ENCODE peak calls at places on chromosomes 2 and 18, in six cellular contexts. L is adrenal gland, H is thoracic aorta, Y is left ventricle myocardium inferior, G is HCT116, F is kidney epithelial cell. R is an unnamed sample.

GRCh38 chr2:205769494-205769848 is 87.2 kb downstream of the NRP2 start:
- DNase-seq in L (no peak), H (no peak), Y (no peak), G (no peak), F (peak; percentile 64), R (peak; percentile 44)

GRCh38 chr2:28380185-28380584 is 12.5 kb upstream of the FOSL2 start:
- DNase-seq in L (no peak), H (no peak), Y (no peak), G (no peak), F (no peak), R (no peak)

GRCh38 chr18:59520569-59520968 is 161.5 kb upstream of the LMAN1 start:
- DNase-seq in L (no peak), H (no peak), Y (no peak), G (no peak), F (no peak), R (no peak)

GRCh38 chr2:36453652-36454051 is 98.1 kb downstream of the CRIM1 start:
- DNase-seq in L (no peak), H (no peak), Y (no peak), G (no peak), F (no peak), R (no peak)

GRCh38 chr18:49399003-49399402 is 61.4 kb downstream of the DYM start:
- DNase-seq in L (peak; percentile 23), H (no peak), Y (no peak), G (no peak), F (no peak), R (no peak)

GRCh38 chr2:74876081-74876886 is 42.4 kb downstream of the HK2 start:
- DNase-seq in L (peak; percentile 51), H (no peak), Y (no peak), G (no peak), F (no peak), R (no peak)

GRCh38 chr2:102122115-102122514 is 20.4 kb upstream of the IL1R1 start:
- DNase-seq in L (no peak), H (no peak), Y (no peak), G (no peak), F (no peak), R (no peak)

GRCh38 chr2:237200462-237200861 is 114.8 kb downstream of the COPS8 start:
- DNase-seq in L (no peak), H (no peak), Y (no peak), G (no peak), F (no peak), R (no peak)

GRCh38 chr2:61970807-61971556 is 65.5 kb downstream of the COMMD1 start:
- DNase-seq in L (no peak), H (no peak), Y (no peak), G (no peak), F (peak; percentile 12), R (peak; percentile 62)

GRCh38 chr2:85954918-85955420 is 66.2 kb upstream of the ST3GAL5 start:
- DNase-seq in L (no peak), H (no peak), Y (no peak), G (no peak), F (no peak), R (no peak)

GRCh38 chr2:8248623-8248957 is 433.3 kb upstream of the ID2 start:
- DNase-seq in L (no peak), H (no peak), Y (no peak), G (no peak), F (no peak), R (no peak)

GRCh38 chr2:186855216-186855615 is 6.2 kb upstream of the ZSWIM2 start:
- DNase-seq in L (no peak), H (no peak), Y (no peak), G (no peak), F (no peak), R (no peak)

GRCh38 chr2:8448822-8449577 is 232.9 kb upstream of the ID2 start:
- DNase-seq in L (no peak), H (no peak), Y (no peak), G (no peak), F (no peak), R (no peak)

DNA sequence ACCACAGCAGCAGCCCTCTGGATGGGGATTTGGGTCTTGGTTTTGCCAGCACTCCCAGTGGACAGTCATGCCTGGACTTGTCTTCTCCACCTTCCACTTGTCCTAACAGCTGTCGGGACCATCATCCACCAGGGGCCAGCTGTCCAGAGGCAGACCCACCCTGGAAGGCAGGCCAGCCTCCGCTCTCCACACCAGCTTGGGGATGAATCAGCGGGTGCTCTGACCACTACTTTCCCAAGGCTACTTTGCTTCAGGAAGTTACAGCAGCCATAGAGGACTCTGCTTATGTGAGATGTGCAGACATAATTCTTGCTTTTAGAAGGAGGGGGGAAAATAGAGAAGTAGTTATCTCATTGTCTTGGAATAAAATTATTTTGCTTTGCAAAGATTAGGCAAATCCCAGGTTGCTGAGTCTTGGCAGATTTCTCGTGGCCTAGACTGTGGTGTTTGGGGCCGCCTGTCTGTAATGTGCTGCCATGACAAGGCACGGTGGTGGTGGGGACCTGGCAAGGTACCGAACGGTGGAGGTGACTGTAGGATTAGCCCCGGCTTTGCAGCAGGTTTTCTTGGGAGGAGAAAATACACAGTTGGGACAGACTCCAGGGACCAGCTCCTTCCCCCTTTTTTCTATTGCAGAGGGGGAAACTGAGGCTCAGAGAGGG is 148.7 kb downstream of the AGAP1 start:
- DNase-seq in L (peak; percentile 33), H (no peak), Y (peak; percentile 41), G (no peak), F (no peak), R (no peak)
- TF ChIP-seq CTCF in L (no peak), H (no peak), Y (peak; percentile 51), G (no peak), F (no peak), R (no peak)

GRCh38 chr2:130878316-130878715 is 41.6 kb downstream of the ARHGEF4 start:
- DNase-seq in L (no peak), H (no peak), Y (no peak), G (no peak), F (no peak), R (no peak)
- H3K4me3 ChIP-seq in L (no peak overlapping the region), H (no peak overlapping the region), Y (no peak overlapping the region), G (no peak overlapping the region), F (no peak overlapping the region), R (no peak overlapping the region)

DNA sequence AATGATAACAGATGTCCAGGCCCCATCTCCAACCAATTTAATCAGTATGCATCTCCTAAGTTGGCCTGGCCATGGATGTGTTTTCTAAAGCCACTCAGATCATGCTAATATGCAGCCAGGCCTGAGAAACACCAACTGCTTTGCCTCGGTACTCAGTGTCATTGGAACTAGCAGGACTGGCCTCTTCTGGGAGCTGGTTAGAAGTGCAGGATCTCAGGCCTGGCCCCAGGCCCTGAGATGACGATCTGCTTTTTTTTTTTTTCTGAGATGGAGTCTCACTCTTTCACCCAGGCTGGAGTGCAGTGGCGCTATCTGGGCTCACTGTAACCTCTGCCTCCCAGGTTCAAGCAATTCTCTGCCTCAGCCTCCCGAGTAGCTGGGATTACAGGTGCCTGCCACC is 69.1 kb downstream of the IRS1 start:
- DNase-seq in L (peak; percentile 55), H (no peak), Y (no peak), G (peak; percentile 31), F (no peak), R (no peak)
- TF ChIP-seq CTCF in L (no peak), H (no peak), Y (peak; percentile 45), G (peak; percentile 22), F (no peak), R (peak; percentile 20)

DNA sequence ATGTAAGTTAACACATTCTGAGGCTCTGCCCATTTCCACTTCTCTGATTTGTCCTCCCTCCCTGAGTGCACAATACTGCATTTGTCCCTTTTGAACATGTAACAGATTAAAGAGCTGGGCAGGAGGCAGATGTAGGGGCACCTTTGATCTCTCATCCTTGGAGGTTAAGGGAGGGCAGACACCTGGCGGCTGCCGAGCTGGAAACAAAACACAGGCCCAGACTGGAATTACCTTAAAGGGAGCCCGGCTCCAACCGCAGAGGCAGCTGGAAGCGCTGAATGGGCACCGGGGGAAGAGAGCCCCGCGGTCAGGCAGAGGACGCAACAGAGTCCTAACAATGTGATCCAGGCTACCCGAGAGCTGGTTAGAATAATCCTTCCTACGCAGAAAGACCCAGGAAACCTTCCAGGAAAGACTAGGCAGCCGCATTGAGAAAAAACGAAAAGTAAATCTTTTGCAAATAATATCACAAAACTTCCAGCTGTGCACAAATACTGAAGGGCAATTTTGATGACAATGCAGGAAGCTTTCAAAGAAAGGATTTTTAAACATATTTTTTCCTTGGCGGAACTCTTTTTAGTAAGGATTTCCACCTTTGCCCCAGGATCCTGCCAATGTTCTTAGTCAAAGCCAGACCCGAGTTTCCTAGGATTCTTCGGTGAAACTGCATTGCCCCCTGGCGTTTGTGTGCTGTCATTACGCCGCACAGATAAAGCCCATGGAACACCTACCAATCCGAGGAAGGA is 216.0 kb downstream of the TGIF1 start:
- DNase-seq in L (peak; percentile 85), H (peak; percentile 20), Y (peak; percentile 75), G (peak; percentile 95), F (peak; percentile 65), R (peak; percentile 77)
- H3K4me3 ChIP-seq in L (no peak overlapping the region), H (peak overlapping the region; percentile 50), Y (peak overlapping the region; percentile 53), G (peak overlapping the region; percentile 28), F (no peak overlapping the region), R (peak overlapping the region; percentile 33)

GRCh38 chr18:37362158-37362890 is 203.3 kb downstream of the CELF4 start:
- DNase-seq in L (peak; percentile 42), H (no peak), Y (no peak), G (no peak), F (no peak), R (no peak)

GRCh38 chr18:37364237-37364636 is 201.4 kb downstream of the CELF4 start:
- DNase-seq in L (peak; percentile 88), H (no peak), Y (peak; percentile 72), G (no peak), F (no peak), R (no peak)

DNA sequence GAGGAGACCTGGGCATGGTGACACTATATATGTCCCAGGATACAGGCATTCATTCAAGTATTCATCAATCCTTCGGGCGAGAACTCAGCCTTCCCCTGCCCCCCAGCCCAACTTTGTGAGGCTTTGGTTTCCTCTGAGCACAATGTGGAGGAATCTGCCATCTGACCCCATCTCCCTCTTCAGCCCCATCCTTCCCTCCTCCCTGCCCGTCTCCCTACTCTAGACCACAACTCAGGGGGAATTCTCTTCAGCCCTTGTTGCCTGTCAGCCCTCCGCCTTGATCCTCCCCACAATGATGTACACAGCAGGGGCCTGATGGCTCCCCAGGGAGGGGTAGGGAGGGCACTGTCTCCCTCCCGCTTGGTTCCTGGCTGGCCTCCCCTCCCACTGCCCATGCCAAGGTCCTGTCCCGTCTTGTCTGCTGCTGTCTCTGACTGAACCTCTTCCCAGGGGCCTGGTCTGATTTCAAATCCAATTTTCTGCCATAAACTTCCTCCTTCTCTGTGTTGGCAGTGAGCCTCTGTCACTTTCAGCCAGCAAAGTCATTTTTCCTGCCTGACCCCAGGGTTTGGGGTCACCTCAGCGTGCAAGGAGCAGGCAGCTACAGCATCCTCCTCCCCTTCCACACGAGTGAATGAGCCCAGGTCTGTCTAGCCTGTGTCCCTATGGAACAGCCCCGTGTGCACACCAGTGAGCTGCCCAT is 197.3 kb downstream of the CELF4 start:
- DNase-seq in L (no peak), H (no peak), Y (no peak), G (no peak), F (no peak), R (no peak)
- TF ChIP-seq CTCF in L (no peak), H (no peak), Y (no peak), G (no peak), F (no peak), R (no peak)